ENCODE peak calls at places on chromosomes 2 and 18, in four cellular contexts. One of them, this sample, is unnamed.

GRCh38 chr18:71598374-71598773 is 945.8 kb downstream of the CBLN2 start:
- DNase-seq in K562: no peak
- DNase-seq in IMR-90: no peak
- DNase-seq in GM23248: no peak
- DNase-seq in this sample: no peak

GRCh38 chr2:28219736-28220364 is 172.8 kb upstream of the FOSL2 start:
- DNase-seq in K562: no peak
- DNase-seq in IMR-90: no peak
- DNase-seq in GM23248: no peak
- DNase-seq in this sample: no peak

GRCh38 chr2:223674998-223675609 is 72.9 kb upstream of the SCG2 start:
- DNase-seq in K562: peak
- DNase-seq in IMR-90: peak
- DNase-seq in GM23248: peak
- DNase-seq in this sample: peak

GRCh38 chr2:85662899-85663683 is 4.9 kb downstream of the SFTPB start:
- DNase-seq in K562: peak
- DNase-seq in IMR-90: peak
- DNase-seq in GM23248: peak
- DNase-seq in this sample: peak

GRCh38 chr18:9418047-9418690 is 57.1 kb upstream of the RALBP1 start:
- DNase-seq in K562: no peak
- DNase-seq in IMR-90: no peak
- DNase-seq in GM23248: no peak
- DNase-seq in this sample: no peak

GRCh38 chr18:49335677-49336076 is 124.8 kb downstream of the DYM start:
- DNase-seq in K562: no peak
- DNase-seq in IMR-90: no peak
- DNase-seq in GM23248: no peak
- DNase-seq in this sample: no peak

GRCh38 chr18:647304-647703 is 10.1 kb upstream of the TYMS start:
- DNase-seq in K562: no peak
- DNase-seq in IMR-90: no peak
- DNase-seq in GM23248: no peak
- DNase-seq in this sample: no peak

GRCh38 chr18:5537860-5538259 is 5.9 kb downstream of the EPB41L3 start:
- DNase-seq in K562: no peak
- DNase-seq in IMR-90: no peak
- DNase-seq in GM23248: no peak
- DNase-seq in this sample: no peak

GRCh38 chr18:39188278-39188677 is 1622.7 kb upstream of the CELF4 start:
- DNase-seq in K562: no peak
- DNase-seq in IMR-90: no peak
- DNase-seq in GM23248: no peak
- DNase-seq in this sample: no peak

GRCh38 chr2:122136071-122136470 is 380.6 kb downstream of the TSN start:
- DNase-seq in K562: peak
- DNase-seq in IMR-90: peak
- DNase-seq in GM23248: peak
- DNase-seq in this sample: no peak

GRCh38 chr2:47658646-47659320 is 124.2 kb upstream of the MSH6 start:
- DNase-seq in K562: no peak
- DNase-seq in IMR-90: no peak
- DNase-seq in GM23248: no peak
- DNase-seq in this sample: peak
- H3K4me2 ChIP-seq in K562: no peak
- H3K4me2 ChIP-seq in IMR-90: no peak
- H3K4me2 ChIP-seq in GM23248: no peak
- H3K4me2 ChIP-seq in this sample: no peak

DNA sequence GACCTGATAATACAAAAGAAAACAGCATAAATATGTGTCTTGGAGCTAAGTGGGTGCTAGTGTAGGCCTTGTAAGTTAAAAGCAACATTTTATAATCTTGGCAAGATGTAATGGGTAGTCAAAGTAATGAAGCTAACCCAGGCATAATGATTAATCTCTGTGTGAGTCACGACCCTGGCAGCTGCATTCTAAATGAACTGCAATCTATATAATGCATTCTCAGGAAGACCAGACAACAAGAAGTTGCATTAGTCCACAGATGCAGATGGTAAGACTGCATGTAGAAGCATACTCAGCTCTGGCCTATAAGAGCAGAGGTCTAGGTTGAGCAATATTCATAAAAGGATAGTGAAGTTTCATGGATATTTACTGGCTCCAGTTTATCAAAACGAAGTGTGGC is 85.6 kb upstream of the ETAA1 start:
- DNase-seq in K562: no peak
- DNase-seq in IMR-90: peak
- DNase-seq in GM23248: peak
- DNase-seq in this sample: peak
- H3K4me2 ChIP-seq in K562: no peak
- H3K4me2 ChIP-seq in IMR-90: no peak
- H3K4me2 ChIP-seq in GM23248: peak
- H3K4me2 ChIP-seq in this sample: no peak

GRCh38 chr2:3102081-3102914 is 275.3 kb downstream of the EIPR1 start:
- DNase-seq in K562: no peak
- DNase-seq in IMR-90: no peak
- DNase-seq in GM23248: no peak
- DNase-seq in this sample: no peak
- H3K4me2 ChIP-seq in K562: no peak
- H3K4me2 ChIP-seq in IMR-90: no peak
- H3K4me2 ChIP-seq in GM23248: no peak
- H3K4me2 ChIP-seq in this sample: no peak

DNA sequence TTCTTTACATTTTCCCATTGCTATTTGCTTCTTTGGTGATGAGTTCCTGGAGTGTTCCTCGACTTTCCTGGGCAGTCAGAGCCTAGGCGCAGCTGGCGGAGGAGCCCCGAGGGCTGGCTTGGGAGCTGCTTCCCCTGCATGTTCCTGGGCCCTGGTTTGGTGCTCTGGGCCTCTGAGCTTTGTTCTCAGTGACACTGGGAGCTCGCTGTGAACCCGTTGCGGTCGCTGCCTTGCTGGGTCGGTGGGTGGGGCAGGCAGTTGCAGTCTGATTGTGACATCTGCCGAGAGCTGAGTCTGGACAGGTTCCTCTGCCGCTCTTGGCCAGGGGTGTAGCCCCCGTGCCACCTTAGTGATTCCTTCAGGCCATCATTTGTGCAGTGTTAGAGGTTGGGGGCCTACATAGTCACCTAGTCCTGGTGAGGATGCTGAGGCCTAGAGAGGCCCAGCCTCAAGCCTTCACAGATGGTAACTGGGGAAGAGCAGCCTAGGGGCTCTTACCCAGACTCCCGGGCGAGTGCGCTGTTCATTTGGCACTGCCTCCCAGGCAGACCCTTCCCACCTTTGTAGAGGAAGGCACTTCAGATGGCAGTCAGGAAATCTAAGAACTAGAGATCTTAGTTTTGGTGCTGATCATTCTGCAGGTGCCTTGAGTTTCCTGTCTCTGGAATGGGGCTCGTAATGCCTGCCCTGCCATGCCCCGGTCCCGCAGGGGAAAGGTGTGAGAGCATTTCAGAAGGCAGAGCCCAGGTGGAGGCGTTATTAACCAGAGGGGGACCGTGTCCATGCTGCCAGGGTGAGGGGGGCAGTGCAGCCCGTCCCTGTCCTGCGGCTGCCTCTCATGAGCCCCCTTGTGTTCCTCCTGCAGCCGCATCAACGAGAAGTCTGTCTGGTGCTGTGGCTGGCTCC is 8.4 kb downstream of the ASB1 start:
- DNase-seq in K562: no peak
- DNase-seq in IMR-90: no peak
- DNase-seq in GM23248: no peak
- DNase-seq in this sample: peak
- H3K4me2 ChIP-seq in K562: no peak
- H3K4me2 ChIP-seq in IMR-90: peak
- H3K4me2 ChIP-seq in GM23248: peak
- H3K4me2 ChIP-seq in this sample: peak

DNA sequence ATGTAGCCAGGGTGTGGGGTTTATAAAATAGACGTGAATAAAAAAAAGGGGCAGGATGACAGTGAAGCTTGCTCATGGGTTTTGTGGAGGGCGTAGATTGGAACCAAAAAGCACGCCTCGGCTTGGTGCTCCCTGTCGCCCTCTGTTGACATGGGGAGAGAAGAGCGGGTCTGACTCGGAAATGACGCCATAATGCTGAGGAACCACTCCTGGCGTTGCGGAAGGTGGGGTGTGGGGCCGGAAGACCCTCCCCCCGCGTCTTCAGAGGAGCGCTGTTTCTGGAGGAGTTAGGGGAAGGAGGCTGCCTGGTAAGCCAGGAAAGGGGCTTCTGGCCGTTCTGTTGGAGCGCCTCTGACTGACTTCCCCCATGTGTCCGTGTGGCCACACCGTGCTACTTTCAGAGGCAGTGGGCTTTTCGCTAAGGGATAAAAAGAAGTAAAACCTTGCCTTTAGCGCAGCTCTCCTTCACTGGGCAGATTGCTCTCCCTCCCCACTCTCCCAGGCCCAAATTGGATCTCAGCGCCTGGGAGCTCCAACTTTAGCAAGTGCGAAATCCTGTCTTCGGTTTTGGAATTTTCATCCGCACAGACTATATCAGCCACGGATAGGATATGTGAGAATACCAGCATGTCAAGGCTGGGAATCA is 42.8 kb downstream of the PLEKHA3 start:
- DNase-seq in K562: peak
- DNase-seq in IMR-90: peak
- DNase-seq in GM23248: peak
- DNase-seq in this sample: peak
- H3K4me2 ChIP-seq in K562: peak
- H3K4me2 ChIP-seq in IMR-90: peak
- H3K4me2 ChIP-seq in GM23248: peak
- H3K4me2 ChIP-seq in this sample: peak

GRCh38 chr2:174339571-174339966 is 4.8 kb downstream of the SP9 start:
- DNase-seq in K562: no peak
- DNase-seq in IMR-90: no peak
- DNase-seq in GM23248: no peak
- DNase-seq in this sample: peak
- H3K4me2 ChIP-seq in K562: no peak
- H3K4me2 ChIP-seq in IMR-90: no peak
- H3K4me2 ChIP-seq in GM23248: no peak
- H3K4me2 ChIP-seq in this sample: no peak

DNA sequence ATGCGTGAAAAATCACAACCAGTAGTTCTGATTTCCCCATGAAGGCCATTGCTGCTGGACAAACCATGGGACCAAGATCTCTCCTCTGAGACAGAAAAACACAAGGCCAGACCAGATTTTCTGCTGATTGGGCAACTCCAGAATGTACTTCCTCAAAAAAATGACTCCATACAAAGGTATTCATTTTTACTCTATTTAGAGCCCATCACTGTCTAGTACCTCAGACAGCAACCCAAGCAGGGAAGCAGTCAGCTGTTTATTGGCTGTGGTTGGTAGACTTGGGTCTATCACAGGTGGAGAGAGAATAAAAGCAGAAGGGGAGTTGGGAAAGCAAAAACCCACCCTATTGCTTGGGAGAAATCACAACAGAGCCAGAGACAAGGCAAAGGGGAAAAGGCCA is 219.9 kb downstream of the PIK3C3 start:
- DNase-seq in K562: no peak
- DNase-seq in IMR-90: no peak
- DNase-seq in GM23248: peak
- DNase-seq in this sample: no peak
- H3K4me2 ChIP-seq in K562: no peak
- H3K4me2 ChIP-seq in IMR-90: no peak
- H3K4me2 ChIP-seq in GM23248: no peak
- H3K4me2 ChIP-seq in this sample: no peak

GRCh38 chr2:170641961-170642360 is 73.2 kb upstream of the SP5 start:
- DNase-seq in K562: no peak
- DNase-seq in IMR-90: no peak
- DNase-seq in GM23248: no peak
- DNase-seq in this sample: no peak
- H3K4me2 ChIP-seq in K562: no peak
- H3K4me2 ChIP-seq in IMR-90: no peak
- H3K4me2 ChIP-seq in GM23248: no peak
- H3K4me2 ChIP-seq in this sample: no peak

GRCh38 chr2:234425923-234426603 is 70.8 kb downstream of the ARL4C start:
- DNase-seq in K562: no peak
- DNase-seq in IMR-90: no peak
- DNase-seq in GM23248: no peak
- DNase-seq in this sample: no peak
- H3K4me2 ChIP-seq in K562: no peak
- H3K4me2 ChIP-seq in IMR-90: no peak
- H3K4me2 ChIP-seq in GM23248: no peak
- H3K4me2 ChIP-seq in this sample: no peak

This sample was measured in osteoblast.